ENCODE peak calls at places on chromosomes 4 and X, in six cellular contexts. O is WERI-Rb-1, P is GM12865, U is fibroblast of mammary gland, A is OCI-LY7, Y is GM13977. I is an unnamed sample.

GRCh38 chrX:49209434-49210251 is 9.7 kb upstream of the SYP start:
- DNase-seq in O (peak), P (no peak), U (peak), A (no peak), Y (no peak), I (no peak)

GRCh38 chrX:119145241-119145653 is 17.6 kb upstream of the KIAA1210 start:
- DNase-seq in O (peak), P (peak), U (peak), A (peak), Y (no peak), I (no peak)

GRCh38 chr4:177047070-177047850 is 254.5 kb upstream of the VEGFC start:
- DNase-seq in O (peak), P (peak), U (peak), A (peak), Y (peak), I (peak)

GRCh38 chrX:143994206-143994605 is 110.3 kb downstream of the UBE2NL start:
- DNase-seq in O (no peak), P (no peak), U (peak), A (no peak), Y (no peak), I (no peak)

GRCh38 chr4:105088110-105088879 is 58.4 kb upstream of the TET2 start:
- DNase-seq in O (no peak), P (no peak), U (peak), A (no peak), Y (no peak), I (no peak)

GRCh38 chr4:145881991-145882390 is 56.6 kb downstream of the ZNF827 start:
- DNase-seq in O (no peak), P (peak), U (no peak), A (peak), Y (no peak), I (no peak)

GRCh38 chrX:17030092-17030491 is 83.6 kb downstream of the REPS2 start:
- DNase-seq in O (no peak), P (no peak), U (no peak), A (peak), Y (no peak), I (no peak)

GRCh38 chrX:107659768-107660167 is 31.5 kb downstream of the PRPS1 start:
- DNase-seq in O (no peak), P (peak), U (peak), A (peak), Y (peak), I (peak)

GRCh38 chr4:8534129-8534528 is 46.1 kb upstream of the GPR78 start:
- DNase-seq in O (no peak), P (peak), U (peak), A (no peak), Y (peak), I (peak)

GRCh38 chr4:94457692-94458106 is 6.0 kb downstream of the PDLIM5 start:
- DNase-seq in O (peak), P (no peak), U (no peak), A (no peak), Y (no peak), I (no peak)

GRCh38 chr4:138938371-138938699 is 77.2 kb upstream of the NOCT start:
- DNase-seq in O (no peak), P (peak), U (peak), A (peak), Y (peak), I (peak)

GRCh38 chr4:74474345-74475099 is 29.6 kb downstream of the AREG start:
- DNase-seq in O (no peak), P (no peak), U (peak), A (no peak), Y (no peak), I (no peak)

GRCh38 chrX:20388594-20388993 is 121.9 kb upstream of the RPS6KA3 start:
- DNase-seq in O (no peak), P (no peak), U (no peak), A (no peak), Y (no peak), I (no peak)

GRCh38 chr4:858831-859451 is 33.0 kb upstream of the CPLX1 start:
- DNase-seq in O (no peak), P (no peak), U (no peak), A (no peak), Y (no peak), I (no peak)

GRCh38 chr4:108166441-108167315 is 2.1 kb downstream of the LEF1 start:
- DNase-seq in O (peak), P (peak), U (peak), A (peak), Y (peak), I (peak)

GRCh38 chr4:142500966-142501365 is 345.1 kb downstream of the INPP4B start:
- DNase-seq in O (no peak), P (no peak), U (no peak), A (no peak), Y (no peak), I (no peak)

GRCh38 chrX:110966839-110967238 is 129.2 kb upstream of the PAK3 start:
- DNase-seq in O (no peak), P (no peak), U (peak), A (no peak), Y (no peak), I (no peak)

GRCh38 chr4:77225022-77225421 is 68.0 kb downstream of the CCNG2 start:
- DNase-seq in O (no peak), P (peak), U (no peak), A (no peak), Y (no peak), I (no peak)

GRCh38 chrX:68833448-68833805 is 4.6 kb downstream of the EFNB1 start:
- DNase-seq in O (no peak), P (no peak), U (no peak), A (no peak), Y (no peak), I (no peak)

GRCh38 chr4:70608324-70608723 is 16.3 kb downstream of the AMBN start:
- DNase-seq in O (no peak), P (no peak), U (no peak), A (no peak), Y (no peak), I (no peak)

GRCh38 chr4:165874072-165874798 is 1.2 kb downstream of the TLL1 start:
- DNase-seq in O (peak), P (no peak), U (no peak), A (no peak), Y (peak), I (peak)

GRCh38 chrX:119605398-119605738 is 856 bp downstream of the NKRF start:
- DNase-seq in O (peak), P (no peak), U (no peak), A (no peak), Y (no peak), I (no peak)

GRCh38 chrX:15576019-15576418 is 24.7 kb downstream of the ACE2 start:
- DNase-seq in O (no peak), P (no peak), U (no peak), A (no peak), Y (no peak), I (no peak)

GRCh38 chrX:154096140-154097002 is 1.1 kb downstream of the MECP2 start:
- DNase-seq in O (peak), P (peak), U (peak), A (no peak), Y (peak), I (peak)

GRCh38 chr4:145511913-145512522 is 30.4 kb downstream of the SMAD1 start:
- DNase-seq in O (no peak), P (no peak), U (peak), A (peak), Y (no peak), I (no peak)

GRCh38 chr4:153619811-153620210 is 64.3 kb upstream of the TLR2 start:
- DNase-seq in O (no peak), P (no peak), U (no peak), A (no peak), Y (no peak), I (no peak)

GRCh38 chr4:100417565-100417964 is 100.3 kb downstream of the EMCN start:
- DNase-seq in O (no peak), P (peak), U (peak), A (no peak), Y (no peak), I (no peak)

GRCh38 chrX:426881-427280 is 40.2 kb upstream of the PPP2R3B start:
- DNase-seq in O (no peak), P (no peak), U (no peak), A (no peak), Y (no peak), I (no peak)

GRCh38 chrX:425056-425455 is 38.3 kb upstream of the PPP2R3B start:
- DNase-seq in O (no peak), P (no peak), U (no peak), A (no peak), Y (no peak), I (no peak)

GRCh38 chrX:429266-429825 is 42.6 kb upstream of the PPP2R3B start:
- DNase-seq in O (no peak), P (no peak), U (no peak), A (no peak), Y (no peak), I (no peak)

GRCh38 chrX:431032-431431 is 44.3 kb upstream of the PPP2R3B start:
- DNase-seq in O (no peak), P (no peak), U (no peak), A (no peak), Y (no peak), I (no peak)

DNA sequence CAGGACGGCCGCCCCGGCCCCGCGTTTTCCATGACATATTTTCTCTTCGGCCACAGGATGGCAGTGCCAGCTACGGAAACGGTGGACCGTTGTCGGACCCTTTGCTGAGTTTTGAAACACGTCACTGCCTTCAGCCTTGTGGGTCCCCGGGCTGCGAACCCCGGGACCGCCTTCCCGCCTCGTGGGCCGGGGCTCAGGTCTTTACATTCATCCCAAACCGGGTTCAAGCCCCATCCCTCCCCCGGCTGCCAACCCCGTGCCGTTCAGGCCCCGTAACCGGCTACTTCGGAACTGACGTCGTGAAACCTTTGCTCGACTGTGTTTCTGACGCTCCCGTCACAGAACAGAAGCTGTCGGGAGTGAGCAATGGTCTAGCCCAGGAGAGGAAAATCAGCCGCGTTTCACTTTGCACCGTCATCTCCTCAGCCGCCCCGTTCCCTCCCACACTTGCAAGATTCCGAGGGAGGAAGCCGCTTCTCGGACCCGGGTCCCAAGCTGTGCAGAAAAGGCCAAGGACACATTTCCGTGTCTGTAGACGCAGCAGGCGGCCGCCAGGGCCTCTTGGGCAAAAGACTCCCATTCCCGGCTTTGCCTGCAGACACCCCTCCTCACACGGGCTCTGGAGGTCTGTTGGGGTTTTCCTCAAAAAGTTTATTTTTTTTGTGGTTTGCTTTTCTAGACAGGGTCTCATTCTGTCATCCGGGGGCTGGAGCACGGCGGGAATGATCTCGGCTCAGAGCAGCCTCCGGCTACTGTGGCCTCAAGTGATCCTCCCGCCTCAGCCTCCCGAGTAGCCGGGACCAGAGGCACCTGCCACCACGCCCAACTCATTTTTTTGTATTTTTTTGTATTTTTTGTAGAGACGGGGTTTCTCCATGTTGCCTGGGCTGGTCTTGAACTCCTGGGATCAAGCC is 41.4 kb upstream of the PPP2R3B start:
- DNase-seq in O (peak), P (no peak), U (no peak), A (peak), Y (no peak), I (no peak)
- TF ChIP-seq CTCF in O (peak), P (no peak), U (peak), A (peak), Y (no peak), I (no peak)

DNA sequence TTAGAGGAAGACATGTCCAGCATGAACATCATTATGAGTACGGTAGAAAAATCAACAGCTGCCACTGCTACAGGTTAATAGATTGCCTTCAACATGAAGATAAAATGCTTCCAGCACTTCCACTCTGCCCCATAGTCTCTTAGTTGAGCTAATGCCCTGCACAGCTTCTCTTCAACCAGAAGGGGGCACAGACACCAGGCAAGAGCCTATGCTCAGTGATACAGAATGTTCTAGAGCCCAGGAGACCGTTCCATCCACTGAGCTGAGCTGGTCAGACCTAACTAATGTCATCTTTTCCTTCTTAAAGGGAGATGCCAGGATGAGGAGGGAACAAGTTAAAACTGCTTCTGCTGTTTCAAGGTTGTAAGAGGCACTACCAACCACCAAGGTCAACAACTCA is 42.2 kb downstream of the SMIM10L2A start:
- DNase-seq in O (no peak), P (peak), U (peak), A (peak), Y (no peak), I (no peak)
- TF ChIP-seq CTCF in O (peak), P (peak), U (peak), A (peak), Y (peak), I (peak)

GRCh38 chr4:29307256-29307655 is 1412.9 kb upstream of the PCDH7 start:
- DNase-seq in O (no peak), P (no peak), U (no peak), A (no peak), Y (no peak), I (no peak)
- TF ChIP-seq CTCF in O (no peak), P (no peak), U (no peak), A (no peak), Y (no peak), I (no peak)

DNA sequence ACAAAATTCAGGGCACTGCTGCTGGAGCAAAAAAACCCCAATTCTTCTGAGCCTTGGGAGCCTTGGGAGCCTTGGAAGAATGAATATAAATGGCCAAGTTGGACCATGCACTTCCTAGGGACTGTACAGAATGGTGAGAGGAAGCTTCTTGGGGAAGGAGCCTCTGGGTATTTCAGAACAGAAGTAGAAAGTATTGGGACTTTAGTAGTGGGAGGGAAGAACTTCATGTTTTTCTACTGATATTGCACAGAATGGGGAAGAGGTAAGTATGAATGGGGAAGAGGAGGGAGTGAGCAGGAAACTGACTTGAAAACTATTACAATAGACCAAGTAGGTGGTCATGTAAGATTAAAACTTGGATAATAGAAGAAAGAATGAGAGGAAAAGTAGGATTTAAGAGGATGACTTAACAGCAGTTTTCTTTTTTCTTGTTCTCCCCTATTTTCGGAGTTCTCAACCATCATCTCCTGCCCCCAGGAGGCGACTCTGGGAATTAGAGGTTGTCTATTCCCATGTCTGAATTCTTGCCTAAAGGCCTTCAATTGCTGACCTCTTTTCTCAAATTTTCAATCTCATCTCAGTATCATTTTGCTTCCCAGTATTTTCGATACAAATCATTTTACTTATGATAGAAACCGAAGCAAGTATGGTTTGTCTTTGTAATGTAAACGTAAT is 44.5 kb upstream of the TAPT1 start:
- DNase-seq in O (no peak), P (no peak), U (no peak), A (peak), Y (no peak), I (no peak)
- TF ChIP-seq CTCF in O (peak), P (no peak), U (peak), A (peak), Y (peak), I (no peak)

GRCh38 chr4:115090483-115091075 is 22.8 kb downstream of the NDST4 start:
- DNase-seq in O (no peak), P (peak), U (peak), A (peak), Y (peak), I (peak)
- TF ChIP-seq CTCF in O (peak), P (peak), U (peak), A (peak), Y (peak), I (no peak)